ENCODE peak calls at places on chromosomes 1 and 21, in eight cellular contexts. J, Z, T, C, Q, V, H and I are unnamed samples.

GRCh38 chr1:118821801-118822200 is 166.3 kb downstream of the TBX15 start:
- DNase-seq in J (no peak), Z (no peak), T (no peak), C (no peak), Q (no peak), V (peak), H (no peak), I (no peak)

GRCh38 chr1:5847013-5847654 is 145.1 kb downstream of the NPHP4 start:
- DNase-seq in J (no peak), Z (peak), T (no peak), C (peak), Q (no peak), V (peak), H (peak), I (no peak)

GRCh38 chr1:29650041-29650400 is 413.7 kb downstream of the PTPRU start:
- DNase-seq in J (no peak), Z (no peak), T (no peak), C (no peak), Q (no peak), V (no peak), H (no peak), I (no peak)

GRCh38 chr1:43137445-43138052 is 34.5 kb downstream of the EBNA1BP2 start:
- DNase-seq in J (no peak), Z (no peak), T (no peak), C (no peak), Q (no peak), V (peak), H (no peak), I (no peak)

GRCh38 chr1:2015383-2015735 is 3.8 kb upstream of the GABRD start:
- DNase-seq in J (no peak), Z (no peak), T (no peak), C (no peak), Q (no peak), V (no peak), H (no peak), I (no peak)

GRCh38 chr21:37878946-37879660 is 37.2 kb downstream of the KCNJ6 start:
- DNase-seq in J (no peak), Z (no peak), T (no peak), C (peak), Q (no peak), V (peak), H (no peak), I (no peak)

GRCh38 chr1:153392822-153393221 is 1.9 kb upstream of the S100A8 start:
- DNase-seq in J (no peak), Z (no peak), T (no peak), C (no peak), Q (no peak), V (no peak), H (no peak), I (no peak)

GRCh38 chr21:36735724-36736310 is 36.9 kb downstream of the SIM2 start:
- DNase-seq in J (no peak), Z (no peak), T (no peak), C (no peak), Q (no peak), V (no peak), H (peak), I (no peak)

GRCh38 chr1:109827986-109828385 is 64.3 kb upstream of the EPS8L3 start:
- DNase-seq in J (no peak), Z (no peak), T (no peak), C (no peak), Q (no peak), V (no peak), H (no peak), I (no peak)

GRCh38 chr21:29657228-29657989 is 282.4 kb downstream of the GRIK1 start:
- DNase-seq in J (no peak), Z (no peak), T (no peak), C (no peak), Q (no peak), V (no peak), H (no peak), I (no peak)

GRCh38 chr1:36523230-36523495 is 40.5 kb upstream of the CSF3R start:
- DNase-seq in J (no peak), Z (no peak), T (no peak), C (no peak), Q (no peak), V (no peak), H (no peak), I (no peak)

GRCh38 chr1:209220048-209220524 is 363.4 kb upstream of the CAMK1G start:
- DNase-seq in J (no peak), Z (no peak), T (no peak), C (no peak), Q (no peak), V (no peak), H (no peak), I (no peak)

GRCh38 chr1:61055110-61055614 is 27.2 kb upstream of the NFIA start:
- DNase-seq in J (no peak), Z (no peak), T (no peak), C (peak), Q (no peak), V (no peak), H (no peak), I (no peak)

GRCh38 chr1:183278736-183279591 is 92.9 kb downstream of the LAMC2 start:
- DNase-seq in J (no peak), Z (no peak), T (no peak), C (peak), Q (no peak), V (peak), H (peak), I (no peak)

GRCh38 chr1:81699234-81699633 is 101.5 kb upstream of the ADGRL2 start:
- DNase-seq in J (no peak), Z (peak), T (no peak), C (peak), Q (no peak), V (peak), H (no peak), I (no peak)

GRCh38 chr1:192516776-192517297 is 58.7 kb upstream of the RGS1 start:
- DNase-seq in J (no peak), Z (no peak), T (no peak), C (no peak), Q (peak), V (no peak), H (peak), I (peak)

GRCh38 chr1:203075249-203076030 is 10.4 kb downstream of the MYOG start:
- DNase-seq in J (no peak), Z (peak), T (no peak), C (no peak), Q (no peak), V (no peak), H (peak), I (no peak)

GRCh38 chr1:166036092-166036491 is 130.7 kb downstream of the FAM78B start:
- DNase-seq in J (no peak), Z (no peak), T (no peak), C (no peak), Q (no peak), V (no peak), H (no peak), I (no peak)

GRCh38 chr1:27601771-27602509 is 2.0 kb downstream of the AHDC1 start:
- DNase-seq in J (no peak), Z (no peak), T (no peak), C (no peak), Q (no peak), V (no peak), H (peak), I (no peak)

GRCh38 chr1:39047374-39048229 is 21.5 kb downstream of the NDUFS5 start:
- DNase-seq in J (no peak), Z (no peak), T (peak), C (peak), Q (no peak), V (peak), H (peak), I (no peak)